ENCODE peak calls at places on chromosomes 13 and 19, in nine cellular contexts. R is colonic mucosa, L is left ventricle myocardium inferior, W is tibial artery, I is cardiac fibroblast, G is WTC11, K is Calu3, Z is H9, X is mucosa of descending colon. T is an unnamed sample.

GRCh38 chr13:30972888-30973377 is 40.5 kb downstream of the TEX26 start:
- DNase-seq in I (no peak), G (no peak), W (no peak), R (no peak), X (peak), K (peak), L (no peak), Z (no peak), T (no peak)

GRCh38 chr13:24489721-24490120 is 22.9 kb downstream of the PARP4 start:
- DNase-seq in I (no peak), X (no peak), G (no peak), K (no peak), W (no peak), R (no peak), L (no peak), Z (no peak), T (no peak)

GRCh38 chr13:99220199-99220931 is 19.7 kb downstream of the UBAC2 start:
- DNase-seq in R (no peak), W (no peak), I (no peak), L (no peak), X (no peak), G (no peak), K (no peak), Z (no peak), T (no peak)

GRCh38 chr19:17754634-17755532 is 3.6 kb downstream of the FCHO1 start:
- DNase-seq in R (no peak), K (no peak), L (no peak), W (no peak), Z (no peak), I (no peak), X (no peak), G (no peak), T (no peak)

GRCh38 chr19:55340144-55340783 is 588 bp downstream of the KMT5C start:
- DNase-seq in K (no peak), R (peak), G (no peak), W (no peak), Z (peak), X (peak), I (no peak), L (no peak), T (no peak)

GRCh38 chr13:113938246-113938645 is 35.6 kb downstream of the C13orf46 start:
- DNase-seq in W (no peak), R (no peak), K (no peak), L (no peak), I (peak), Z (no peak), X (no peak), G (no peak), T (no peak)

GRCh38 chr19:19338082-19338481 is 17.5 kb downstream of the MAU2 start:
- DNase-seq in W (no peak), G (no peak), K (no peak), R (no peak), X (no peak), I (peak), L (no peak), Z (no peak), T (no peak)

GRCh38 chr19:43548706-43549105 is 15.7 kb downstream of the ZNF575 start:
- DNase-seq in Z (no peak), G (no peak), I (no peak), L (no peak), K (no peak), X (no peak), W (no peak), R (no peak), T (no peak)

GRCh38 chr19:12137541-12137940 is 2.6 kb downstream of the ZNF20 start:
- DNase-seq in X (no peak), W (no peak), L (no peak), I (no peak), K (no peak), G (peak), Z (peak), R (no peak), T (no peak)

GRCh38 chr13:66069570-66069969 is 1160.6 kb downstream of the PCDH9 start:
- DNase-seq in I (peak), X (no peak), L (no peak), R (no peak), W (no peak), K (no peak), Z (no peak), G (no peak), T (no peak)

GRCh38 chr13:114063545-114064515 is 68.6 kb downstream of the RASA3 start:
- DNase-seq in K (peak), W (peak), R (no peak), I (peak), Z (no peak), X (no peak), L (peak), G (no peak), T (no peak)

GRCh38 chr19:41302624-41303351 is 7.2 kb upstream of the CCDC97 start:
- DNase-seq in I (no peak), W (peak), X (no peak), G (no peak), R (no peak), Z (no peak), K (no peak), L (no peak), T (no peak)

GRCh38 chr13:33158271-33158670 is 127.3 kb downstream of the STARD13 start:
- DNase-seq in K (no peak), I (no peak), Z (no peak), X (no peak), R (no peak), W (no peak), L (no peak), G (no peak), T (no peak)

GRCh38 chr13:107574517-107575215 is 640.7 kb downstream of the LIG4 start:
- DNase-seq in G (no peak), L (no peak), X (no peak), I (no peak), K (no peak), W (no peak), R (no peak), Z (no peak), T (no peak)

GRCh38 chr13:114071441-114071840 is 61.0 kb downstream of the RASA3 start:
- DNase-seq in Z (no peak), L (no peak), G (no peak), W (no peak), R (no peak), I (no peak), X (no peak), K (no peak), T (no peak)

GRCh38 chr13:113371061-113371460 is 7.1 kb upstream of the GRTP1 start:
- DNase-seq in Z (no peak), G (no peak), R (no peak), K (no peak), I (no peak), W (no peak), X (no peak), L (no peak), T (no peak)

GRCh38 chr19:800360-801029 is 3.2 kb downstream of the PTBP1 start:
- DNase-seq in R (peak), G (no peak), I (peak), L (no peak), Z (no peak), K (peak), X (peak), W (no peak), T (no peak)

GRCh38 chr19:52190679-52191293 is 934 bp downstream of the PPP2R1A start:
- DNase-seq in R (peak), I (peak), G (peak), W (no peak), L (no peak), Z (no peak), X (peak), K (peak), T (no peak)

GRCh38 chr13:93956416-93956815 is 523.1 kb downstream of the DCT start:
- DNase-seq in I (no peak), R (no peak), W (no peak), X (no peak), G (no peak), Z (no peak), L (no peak), K (no peak), T (no peak)

GRCh38 chr13:74288361-74288911 is 154.2 kb upstream of the KLF12 start:
- DNase-seq in X (peak), L (peak), R (peak), I (peak), Z (peak), K (peak), W (no peak), G (peak), T (no peak)

GRCh38 chr19:28609091-28609755 is 603.7 kb downstream of the UQCRFS1 start:
- DNase-seq in K (no peak), I (no peak), W (no peak), G (no peak), Z (no peak), X (no peak), L (no peak), R (no peak), T (no peak)
- TF ChIP-seq CTCF in K (no peak), I (no peak), W (no peak), G (no peak), Z (no peak), X (no peak), L (no peak), R (no peak), T (no peak)

GRCh38 chr19:38704488-38705026 is 39.7 kb downstream of the CAPN12 start:
- DNase-seq in Z (no peak), I (no peak), R (no peak), K (no peak), L (no peak), G (no peak), W (no peak), X (no peak), T (no peak)
- TF ChIP-seq CTCF in Z (peak), I (no peak), R (no peak), K (no peak), L (no peak), G (no peak), W (no peak), X (no peak), T (no peak)

GRCh38 chr19:2665103-2665502 is 37.4 kb downstream of the GNG7 start:
- DNase-seq in Z (no peak), G (no peak), X (no peak), K (no peak), I (no peak), R (no peak), L (peak), W (no peak), T (no peak)

GRCh38 chr19:2659856-2660432 is 42.5 kb downstream of the GNG7 start:
- DNase-seq in G (no peak), X (no peak), W (no peak), L (no peak), I (no peak), R (no peak), K (no peak), Z (no peak), T (no peak)

GRCh38 chr19:2663920-2664571 is 38.4 kb downstream of the GNG7 start:
- DNase-seq in I (no peak), R (no peak), W (no peak), X (no peak), L (peak), G (no peak), K (no peak), Z (no peak), T (no peak)

GRCh38 chr19:2666344-2666994 is 36.0 kb downstream of the GNG7 start:
- DNase-seq in R (no peak), G (no peak), K (no peak), I (no peak), L (no peak), W (no peak), Z (no peak), X (no peak), T (no peak)

DNA sequence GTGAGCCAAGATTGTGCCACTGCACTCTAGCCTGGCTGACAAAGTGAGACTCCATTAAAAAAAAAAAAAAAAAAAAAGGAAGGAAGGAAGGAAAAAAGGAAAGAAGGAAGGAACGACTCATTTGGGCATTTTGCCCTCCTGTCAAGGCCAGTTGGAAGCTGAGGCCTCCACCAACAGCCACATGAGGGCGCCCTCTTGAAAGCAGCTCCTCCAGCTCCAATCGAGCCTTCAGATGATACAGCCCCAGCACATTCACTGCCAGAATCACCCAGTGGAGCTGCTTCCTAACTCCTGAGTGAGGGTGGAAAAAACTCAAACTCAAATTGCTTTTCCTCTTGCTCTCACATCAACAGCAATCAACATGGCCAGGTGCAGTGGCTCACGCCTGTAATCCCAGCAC is 40.9 kb downstream of the GNG7 start:
- DNase-seq in K (no peak), I (peak), R (no peak), X (no peak), L (no peak), Z (no peak), W (no peak), G (peak), T (no peak)
- TF ChIP-seq CTCF in K (no peak), I (no peak), R (no peak), X (no peak), L (no peak), Z (peak), W (no peak), G (no peak), T (no peak)

DNA sequence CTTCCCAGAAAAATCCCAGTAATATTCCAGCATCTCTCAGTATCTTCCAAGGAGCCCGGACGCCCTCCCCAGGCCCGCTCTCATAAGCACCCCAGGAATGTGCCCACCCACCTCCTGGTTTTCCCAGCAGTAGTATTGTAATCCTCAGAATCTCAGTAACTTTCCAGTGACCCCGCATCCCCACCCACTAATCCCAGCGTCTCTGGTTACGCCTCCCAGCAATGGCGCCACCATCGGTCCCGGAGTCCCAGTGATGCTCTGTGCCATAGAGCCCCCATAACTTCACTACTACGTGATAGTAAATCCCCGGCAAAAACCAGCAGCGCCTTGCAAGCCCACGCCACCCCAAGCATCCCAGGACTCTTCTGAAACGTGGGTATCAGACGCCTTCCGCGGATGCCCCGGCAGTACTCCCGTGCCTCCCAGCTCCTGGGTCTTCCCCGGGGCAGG is 961 bp upstream of the PNPLA6 start:
- DNase-seq in L (peak), W (peak), I (peak), R (peak), Z (peak), K (peak), G (peak), X (peak), T (peak)
- TF ChIP-seq CTCF in L (no peak), W (no peak), I (no peak), R (no peak), Z (no peak), K (no peak), G (no peak), X (no peak), T (peak)

DNA sequence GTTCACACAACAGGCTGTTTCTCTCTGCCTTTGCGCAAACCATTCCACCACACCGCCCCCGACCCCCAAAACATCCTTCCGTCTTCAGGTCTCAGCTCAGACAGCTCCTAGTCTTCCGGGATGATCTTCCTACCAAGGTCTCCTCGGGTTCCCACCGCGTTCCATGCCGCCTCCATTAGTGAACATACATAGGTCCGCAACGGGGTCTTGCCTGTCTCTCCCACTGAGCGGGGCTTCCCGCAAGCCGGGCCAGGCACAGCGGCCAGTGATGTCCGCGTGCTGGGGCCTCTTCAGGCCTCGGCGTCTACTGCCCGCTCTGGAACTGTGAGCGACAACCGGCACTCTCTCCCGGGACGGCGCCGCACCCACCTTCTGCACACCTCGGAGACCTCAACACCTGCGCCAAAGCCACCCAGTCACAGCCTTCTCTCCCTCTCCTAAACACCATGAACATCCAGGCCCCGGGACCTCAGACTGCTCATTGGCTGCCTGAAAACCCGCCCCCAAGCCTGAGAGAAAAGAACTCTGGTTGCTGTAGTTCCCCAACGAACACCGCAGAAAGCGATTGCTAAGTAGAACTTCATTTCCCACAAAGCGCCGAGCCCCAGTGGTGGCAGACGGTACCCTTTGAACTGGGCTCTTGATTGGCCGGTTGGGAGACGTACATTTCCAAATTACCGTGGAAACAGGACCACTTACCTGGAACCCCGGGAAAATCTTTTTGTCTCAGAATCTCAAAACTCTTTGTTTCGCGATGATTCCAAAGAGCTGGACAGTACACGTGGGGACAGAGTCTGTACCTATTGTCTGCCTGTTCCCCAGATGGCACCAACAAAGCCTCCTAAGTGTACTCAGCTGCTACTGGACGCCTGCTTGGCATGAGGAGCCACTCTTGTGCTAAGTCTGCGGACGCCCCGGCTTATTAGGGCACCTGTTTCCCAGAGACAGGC is 9.5 kb downstream of the DYRK1B start:
- DNase-seq in G (peak), R (peak), K (no peak), I (peak), L (peak), Z (peak), W (peak), X (peak), T (peak)
- TF ChIP-seq CTCF in G (no peak), R (no peak), K (no peak), I (no peak), L (no peak), Z (no peak), W (no peak), X (no peak), T (no peak)

GRCh38 chr13:20305587-20305986 is 73.5 kb upstream of the GJB6 start:
- DNase-seq in R (no peak), G (no peak), K (no peak), W (no peak), X (no peak), I (no peak), L (no peak), Z (no peak), T (no peak)
- TF ChIP-seq CTCF in R (no peak), G (no peak), K (no peak), W (no peak), X (no peak), I (no peak), L (no peak), Z (peak), T (no peak)

GRCh38 chr19:2579678-2580280 is 103.9 kb downstream of the GADD45B start:
- DNase-seq in L (no peak), X (no peak), R (no peak), Z (no peak), W (no peak), I (no peak), K (no peak), G (no peak), T (no peak)
- TF ChIP-seq CTCF in L (peak), X (no peak), R (peak), Z (peak), W (no peak), I (no peak), K (peak), G (no peak), T (peak)

DNA sequence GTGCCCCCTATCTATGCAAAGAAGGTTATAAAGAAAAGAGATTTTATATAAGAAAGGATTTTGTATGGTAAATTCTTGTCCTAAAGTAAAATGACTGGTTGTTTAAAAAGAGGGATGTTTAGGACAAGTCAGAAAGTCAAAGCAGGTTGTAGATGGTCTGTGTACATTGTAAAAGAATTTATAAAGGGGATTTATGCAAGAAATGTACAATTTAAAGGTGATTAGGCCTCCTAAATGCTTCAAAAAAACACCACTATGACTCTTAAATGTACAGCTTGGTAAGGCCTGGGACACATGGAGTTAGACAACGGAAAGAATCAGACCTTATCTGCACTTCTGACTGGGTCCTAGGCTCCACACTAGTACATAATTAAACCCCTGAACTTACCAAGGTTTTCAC is 19.3 kb upstream of the C13orf42 start:
- DNase-seq in G (no peak), Z (no peak), I (no peak), K (no peak), X (no peak), R (no peak), W (no peak), L (no peak), T (no peak)
- TF ChIP-seq CTCF in G (no peak), Z (no peak), I (no peak), K (no peak), X (no peak), R (no peak), W (no peak), L (no peak), T (no peak)